ENCODE peak calls at places on chromosome 13, in seven cellular contexts. T is dorsolateral prefrontal cortex, S is left ventricle myocardium inferior, H is pancreas, W is psoas muscle, E is colonic mucosa, N is AG04450. U is an unnamed sample.

GRCh38 chr13:81051873-81052272 is 710.9 kb upstream of the SPRY2 start:
- DNase-seq in T (no peak), H (no peak), E (no peak), S (no peak), W (no peak), N (no peak), U (no peak)

GRCh38 chr13:52840066-52840465 is 8.4 kb downstream of the PCDH8 start:
- DNase-seq in H (no peak), T (no peak), W (no peak), S (no peak), N (no peak), E (no peak), U (no peak)

GRCh38 chr13:109274188-109274821 is 512.1 kb downstream of the IRS2 start:
- DNase-seq in T (no peak), W (no peak), N (peak; percentile 41), S (no peak), H (no peak), E (no peak), U (no peak)

GRCh38 chr13:99416411-99417121 is 84.7 kb upstream of the TM9SF2 start:
- DNase-seq in E (no peak), T (peak; percentile 21), S (no peak), H (no peak), W (peak; percentile 39), N (no peak), U (peak; percentile 56)

GRCh38 chr13:105031306-105031705 is 1504.2 kb downstream of the EFNB2 start:
- DNase-seq in N (no peak), S (no peak), E (no peak), H (no peak), T (no peak), W (no peak), U (no peak)

GRCh38 chr13:23672616-23673015 is 102.4 kb downstream of the TNFRSF19 start:
- DNase-seq in N (no peak), S (no peak), T (no peak), E (no peak), H (no peak), W (no peak), U (no peak)

GRCh38 chr13:95644611-95645052 is at the start of gene DZIP1:
- DNase-seq in H (peak; percentile 81), T (peak; percentile 86), W (peak; percentile 83), S (peak; percentile 81), E (peak; percentile 54), N (peak; percentile 64), U (peak; percentile 75)

GRCh38 chr13:20332361-20333096 is 100.4 kb upstream of the GJB6 start:
- DNase-seq in T (no peak), W (no peak), E (no peak), N (no peak), S (no peak), H (no peak), U (no peak)

GRCh38 chr13:51957377-51958216 is 53.7 kb downstream of the ATP7B start:
- DNase-seq in N (no peak), T (no peak), H (no peak), W (no peak), E (no peak), S (no peak), U (no peak)

GRCh38 chr13:99796175-99796819 is 175.3 kb downstream of the ZIC5 start:
- DNase-seq in S (no peak), N (peak; percentile 2), E (peak; percentile 38), W (no peak), H (no peak), T (no peak), U (no peak)

DNA sequence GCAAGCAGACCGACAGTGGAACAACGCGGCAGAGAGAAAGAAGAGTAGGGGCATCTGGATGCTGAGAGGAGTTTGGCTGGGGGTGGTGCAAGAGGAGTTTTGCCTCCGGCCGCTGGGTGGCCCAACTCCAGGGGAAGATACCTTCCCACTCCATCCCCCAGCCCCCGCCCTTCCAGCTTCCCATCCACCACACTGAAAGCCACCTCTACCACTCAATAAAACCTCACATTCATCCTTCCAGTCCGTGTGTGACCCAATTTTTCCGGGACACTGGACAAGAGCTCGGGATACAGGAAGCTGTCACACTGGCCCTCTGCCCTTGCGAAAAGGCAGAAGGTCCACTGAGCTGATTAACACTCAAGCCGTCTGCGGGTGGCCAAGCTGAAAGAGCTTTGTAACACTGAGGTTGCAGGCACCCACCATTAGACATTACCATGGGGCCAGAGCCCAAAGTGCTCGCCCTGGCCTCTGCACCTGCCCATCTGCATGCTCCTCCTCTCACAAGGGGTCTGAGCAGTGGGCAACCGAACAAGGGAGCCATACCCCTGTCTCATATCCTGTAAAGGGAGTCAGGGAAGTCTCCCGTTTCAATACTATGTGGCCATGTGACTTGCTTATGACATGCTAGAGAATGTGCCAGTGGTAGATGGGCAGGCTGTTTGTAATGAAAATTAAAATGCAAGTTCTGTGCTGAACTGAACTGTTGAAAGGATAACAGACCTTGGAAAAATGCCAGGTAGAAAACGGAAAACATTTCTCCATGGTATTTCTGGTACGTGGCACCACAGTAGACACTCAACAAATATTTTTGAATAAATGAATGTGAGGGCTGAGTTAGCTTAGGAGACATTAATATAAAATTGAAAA is 205.1 kb upstream of the STARD13 start:
- DNase-seq in S (no peak), H (no peak), N (no peak), T (no peak), E (no peak), W (no peak), U (peak; percentile 34)
- H3K27ac ChIP-seq in S (no peak overlapping the region), H (no peak overlapping the region), N (no peak overlapping the region), T (no peak overlapping the region), E (no peak overlapping the region), W (no peak overlapping the region), U (no peak overlapping the region)

GRCh38 chr13:97125810-97126738 is 96.1 kb upstream of the MBNL2 start:
- DNase-seq in E (no peak), W (peak; percentile 71), N (no peak), S (peak; percentile 23), H (no peak), T (no peak), U (no peak)
- TF ChIP-seq CTCF in E (no peak), W (no peak), N (no peak), S (no peak), H (no peak), T (no peak), U (no peak)

DNA sequence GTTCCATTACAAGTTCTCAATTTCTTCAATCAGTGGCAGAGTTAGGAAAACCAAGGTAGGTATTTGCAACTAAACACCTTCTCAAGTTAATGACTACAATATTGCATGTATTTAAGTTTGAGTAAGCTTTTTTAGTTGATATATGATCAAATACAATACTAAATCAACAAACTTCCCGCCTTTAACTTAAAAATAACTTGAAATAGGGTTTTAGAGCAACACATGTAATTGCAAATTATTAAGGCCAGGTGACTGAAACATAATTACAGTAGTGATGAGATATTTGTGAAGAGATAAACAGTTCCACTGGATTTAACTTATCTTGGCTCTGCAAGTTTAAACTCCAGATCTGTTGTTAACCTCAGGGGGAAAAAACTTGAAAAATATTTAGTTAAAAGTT is 3.8 kb downstream of the DACH1 start:
- DNase-seq in H (no peak), T (no peak), N (no peak), W (no peak), E (no peak), S (no peak), U (no peak)
- H3K4me3 ChIP-seq in H (no peak overlapping the region), T (no peak overlapping the region), N (no peak overlapping the region), W (peak overlapping the region; percentile 72), E (no peak overlapping the region), S (peak overlapping the region; percentile 78), U (peak overlapping the region; percentile 70)

GRCh38 chr13:97366172-97366688 is 67.7 kb upstream of the RAP2A start:
- DNase-seq in E (no peak), N (no peak), W (no peak), S (no peak), H (no peak), T (no peak), U (no peak)
- H3K27ac ChIP-seq in E (no peak overlapping the region), N (no peak overlapping the region), W (no peak overlapping the region), S (no peak overlapping the region), H (no peak overlapping the region), T (peak overlapping the region; percentile 6), U (no peak overlapping the region)

DNA sequence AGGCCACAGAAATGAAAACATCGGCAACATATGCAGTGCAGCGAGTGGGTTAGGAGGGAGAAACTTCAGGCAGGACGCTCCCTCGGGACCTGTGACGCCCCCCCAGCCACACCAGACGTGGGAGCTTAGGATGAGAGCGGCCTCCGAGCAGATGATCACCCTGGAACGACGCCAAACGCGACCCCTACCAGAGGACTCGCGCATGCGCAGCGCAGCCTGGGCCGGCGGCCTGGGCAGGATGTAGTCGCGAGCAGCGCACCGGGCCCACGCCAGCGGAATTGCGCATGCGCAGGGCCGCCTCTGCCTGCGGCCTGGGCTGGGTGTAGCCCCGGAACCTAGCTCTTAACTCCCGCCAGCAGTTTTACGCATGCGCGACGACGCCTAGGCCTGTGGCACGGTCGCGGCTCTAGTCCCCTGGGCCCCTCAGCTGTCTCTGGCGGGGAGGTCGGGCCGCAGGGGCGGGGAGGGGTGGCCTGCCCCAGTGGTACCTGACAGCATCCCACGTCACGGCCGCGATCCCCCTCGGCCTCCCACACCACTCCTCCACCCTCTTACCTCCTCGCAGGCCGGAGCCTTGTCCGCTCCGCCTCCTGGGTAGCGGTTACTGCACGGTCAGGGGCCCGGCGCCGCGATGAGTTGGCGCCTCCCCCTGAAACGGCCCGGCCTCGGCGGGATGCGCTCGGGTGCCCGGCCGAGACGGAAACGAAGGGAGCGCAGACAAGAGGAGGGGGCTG is at the start of gene RCBTB2:
- DNase-seq in N (peak; percentile 92), T (peak; percentile 97), H (peak; percentile 99), S (peak; percentile 99), E (peak; percentile 98), W (peak; percentile 100), U (peak; percentile 100)
- TF ChIP-seq CTCF in N (no peak), T (peak; percentile 17), H (no peak), S (no peak), E (no peak), W (no peak), U (no peak)

GRCh38 chr13:101209206-101209893 is 207.0 kb downstream of the NALCN start:
- DNase-seq in W (no peak), H (no peak), T (no peak), S (no peak), E (no peak), N (no peak), U (no peak)

GRCh38 chr13:101205408-101205807 is 210.9 kb downstream of the NALCN start:
- DNase-seq in N (no peak), W (no peak), E (no peak), H (no peak), T (no peak), S (no peak), U (no peak)

GRCh38 chr13:101202590-101202989 is 213.7 kb downstream of the NALCN start:
- DNase-seq in E (no peak), N (no peak), W (no peak), T (no peak), H (no peak), S (no peak), U (no peak)

DNA sequence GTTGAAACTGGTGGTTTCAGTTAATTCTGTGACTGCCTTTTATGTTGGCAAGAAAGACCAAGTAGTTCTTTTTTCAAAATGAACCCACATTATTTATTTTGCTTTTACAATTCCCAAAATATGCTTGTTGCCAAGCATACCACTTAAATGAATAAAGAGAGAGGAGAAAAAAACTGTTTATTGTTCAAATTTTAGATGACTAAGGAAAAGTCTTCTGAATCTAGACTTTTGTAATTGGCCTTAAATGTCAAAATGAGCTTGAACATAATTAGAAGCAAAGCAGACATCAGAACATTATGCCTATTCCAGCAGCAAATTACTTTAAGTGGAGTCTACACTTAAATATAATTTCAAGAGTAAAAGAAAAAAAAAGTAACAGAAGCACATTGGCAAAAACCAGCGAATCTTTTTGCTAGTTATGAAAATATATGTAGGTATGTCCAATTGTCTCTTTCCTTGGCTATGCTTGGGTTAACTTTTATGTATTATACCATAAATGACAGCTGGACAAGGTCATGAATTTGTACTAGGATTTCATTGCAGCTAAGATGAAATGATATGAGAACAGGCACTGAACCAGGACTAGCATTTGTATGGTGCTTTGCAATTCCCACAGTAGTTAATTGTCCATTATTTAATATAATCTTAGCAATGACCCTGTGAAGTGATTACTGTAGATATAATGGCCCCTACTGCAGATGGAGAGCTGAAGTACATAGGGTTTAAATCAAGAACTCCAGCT is 211.9 kb downstream of the NALCN start:
- DNase-seq in E (no peak), T (no peak), S (no peak), W (no peak), H (no peak), N (no peak), U (no peak)
- H3K4me3 ChIP-seq in E (no peak overlapping the region), T (no peak overlapping the region), S (no peak overlapping the region), W (no peak overlapping the region), H (no peak overlapping the region), N (no peak overlapping the region), U (no peak overlapping the region)